ENCODE peak calls at places on chromosome 11, in eight cellular contexts. G is heart right ventricle, I is GM23248, M is mesenchymal stem cell, E is stomach, K is GM23338, T is sigmoid colon, P is endothelial cell of umbilical vein. A is an unnamed sample.

GRCh38 chr11:43694477-43694876 is 13.9 kb downstream of the HSD17B12 start:
- DNase-seq in T (no peak), P (no peak), M (no peak), G (no peak), I (no peak), E (no peak), K (no peak), A (no peak)

GRCh38 chr11:111851636-111852035 is 19.7 kb downstream of the ALG9 start:
- DNase-seq in P (peak; percentile 18), E (no peak), T (no peak), G (no peak), K (peak; percentile 32), I (peak; percentile 54), M (peak; percentile 35), A (peak; percentile 48)

GRCh38 chr11:19903620-19904069 is 191.0 kb downstream of the NAV2 start:
- DNase-seq in M (peak; percentile 79), P (peak; percentile 74), G (peak; percentile 72), I (peak; percentile 84), E (peak; percentile 82), K (peak; percentile 93), T (peak; percentile 87), A (peak; percentile 78)

GRCh38 chr11:12845739-12846358 is 163.3 kb upstream of the RASSF10 start:
- DNase-seq in P (peak; percentile 17), E (peak; percentile 55), M (peak; percentile 87), G (no peak), I (peak; percentile 69), K (peak; percentile 59), T (peak; percentile 79), A (peak; percentile 34)

GRCh38 chr11:126477526-126478275 is 122.2 kb downstream of the ST3GAL4 start:
- DNase-seq in P (no peak), G (no peak), E (no peak), T (no peak), K (no peak), M (no peak), I (no peak), A (no peak)

GRCh38 chr11:80686889-80687288 is 1246.1 kb upstream of the TENM4 start:
- DNase-seq in G (no peak), T (no peak), I (no peak), M (no peak), E (no peak), P (no peak), K (no peak), A (no peak)

GRCh38 chr11:75673977-75674582 is 5.2 kb upstream of the MAP6 start:
- DNase-seq in G (no peak), P (peak; percentile 42), I (peak; percentile 53), T (no peak), E (no peak), K (peak; percentile 16), M (peak; percentile 35), A (peak; percentile 40)

GRCh38 chr11:114709960-114710359 is 31.6 kb downstream of the NXPE2 start:
- DNase-seq in I (no peak), G (no peak), K (no peak), P (no peak), E (no peak), M (no peak), T (no peak), A (no peak)

GRCh38 chr11:78022397-78023396 is at the start of gene KCTD14:
- DNase-seq in K (peak; percentile 79), I (peak; percentile 34), G (peak; percentile 8), T (peak; percentile 66), P (no peak), E (peak; percentile 75), M (no peak), A (no peak)

GRCh38 chr11:133920109-133920990 is 36.4 kb downstream of the IGSF9B start:
- DNase-seq in K (no peak), T (no peak), G (no peak), E (no peak), M (no peak), P (no peak), I (no peak), A (no peak)

GRCh38 chr11:91160661-91161060 is 937.8 kb upstream of the CHORDC1 start:
- DNase-seq in G (no peak), I (no peak), E (no peak), P (no peak), K (no peak), T (no peak), M (no peak), A (no peak)

GRCh38 chr11:117914398-117914761 is 14.8 kb downstream of the TMPRSS13 start:
- DNase-seq in M (no peak), T (peak; percentile 55), E (no peak), K (no peak), P (no peak), I (no peak), G (no peak), A (no peak)

GRCh38 chr11:119783466-119784400 is 54.7 kb upstream of the NECTIN1 start:
- DNase-seq in I (peak; percentile 64), M (no peak), T (no peak), E (no peak), G (no peak), K (no peak), P (no peak), A (no peak)

GRCh38 chr11:29485641-29486040 is 531.2 kb downstream of the KCNA4 start:
- DNase-seq in K (no peak), G (no peak), P (no peak), M (no peak), I (peak; percentile 43), E (no peak), T (no peak), A (no peak)

GRCh38 chr11:131694526-131695424 is 324.4 kb downstream of the NTM start:
- DNase-seq in T (peak; percentile 90), M (peak; percentile 75), K (peak; percentile 91), G (peak; percentile 83), P (peak; percentile 75), E (peak; percentile 79), I (peak; percentile 86), A (peak; percentile 81)
- H3K27me3 ChIP-seq in T (peaks cover 14% of the 10 kb centered on the region), M (no peaks in the 10 kb centered on the region), K (peaks cover 36% of the 10 kb centered on the region), G (peaks cover 52% of the 10 kb centered on the region), P (peaks cover 2% of the 10 kb centered on the region), E (no peaks in the 10 kb centered on the region), I (no peaks in the 10 kb centered on the region), A (peaks cover 27% of the 10 kb centered on the region)

GRCh38 chr11:86041975-86042378 is 26.9 kb downstream of the PICALM start:
- DNase-seq in E (peak; percentile 64), T (peak; percentile 83), K (peak; percentile 95), G (peak; percentile 89), P (peak; percentile 95), M (peak; percentile 89), I (peak; percentile 89), A (peak; percentile 92)

GRCh38 chr11:86037743-86038142 is 31.1 kb downstream of the PICALM start:
- DNase-seq in P (no peak), E (no peak), M (no peak), K (no peak), G (no peak), T (no peak), I (no peak), A (no peak)

GRCh38 chr11:86039094-86039493 is 29.8 kb downstream of the PICALM start:
- DNase-seq in I (no peak), M (no peak), E (no peak), T (no peak), P (no peak), K (no peak), G (no peak), A (no peak)

GRCh38 chr11:86043765-86044534 is 24.9 kb downstream of the PICALM start:
- DNase-seq in M (no peak), K (no peak), T (no peak), P (no peak), E (no peak), G (no peak), I (no peak), A (no peak)

GRCh38 chr11:86040919-86041318 is 28.0 kb downstream of the PICALM start:
- DNase-seq in P (peak; percentile 16), K (no peak), G (no peak), T (no peak), E (no peak), M (no peak), I (peak; percentile 17), A (no peak)
- H3K4me1 ChIP-seq in P (peaks cover 20% of the 10 kb centered on the region), K (peaks cover 12% of the 10 kb centered on the region), G (peaks cover 78% of the 10 kb centered on the region), T (no peaks in the 10 kb centered on the region), E (peaks cover 80% of the 10 kb centered on the region), M (peaks cover 5% of the 10 kb centered on the region), I (peaks cover 54% of the 10 kb centered on the region), A (peaks cover 3% of the 10 kb centered on the region)

GRCh38 chr11:130456276-130456675 is 7.8 kb downstream of the ADAMTS15 start:
- DNase-seq in P (no peak), M (no peak), T (no peak), I (no peak), E (no peak), G (no peak), K (no peak), A (no peak)
- H3K27me3 ChIP-seq in P (peaks cover 4% of the 10 kb centered on the region), M (no peaks in the 10 kb centered on the region), T (no peaks in the 10 kb centered on the region), I (no peaks in the 10 kb centered on the region), E (no peaks in the 10 kb centered on the region), G (no peaks in the 10 kb centered on the region), K (peaks cover 16% of the 10 kb centered on the region), A (no peaks in the 10 kb centered on the region)

DNA sequence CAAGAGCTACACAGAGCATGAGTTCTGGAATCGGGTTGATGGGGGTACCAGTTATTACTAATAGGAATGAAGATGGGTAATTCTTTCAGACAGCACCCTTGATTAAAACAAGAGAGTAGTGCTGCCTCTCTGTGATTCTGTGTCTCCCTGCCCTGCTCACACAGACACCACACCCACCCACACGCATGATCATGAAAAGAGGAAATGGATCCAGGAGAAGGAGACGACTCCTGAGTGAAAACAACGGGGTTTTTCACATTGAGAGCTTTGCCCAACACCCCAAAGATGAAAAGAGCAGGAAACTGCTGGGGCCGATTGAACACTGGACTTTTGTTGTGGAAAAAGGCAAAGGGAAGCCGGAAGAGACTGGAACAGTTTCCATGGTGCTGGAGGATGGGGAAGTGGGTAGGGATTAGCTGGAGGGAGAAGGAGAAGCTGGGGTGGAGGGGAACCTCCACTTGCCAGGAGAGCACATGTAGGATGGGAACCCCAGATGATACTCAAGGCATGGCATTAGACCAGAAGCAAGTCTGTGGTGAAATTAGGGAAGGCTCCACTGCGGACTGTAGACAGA is 5.2 kb upstream of the SLC43A3 start:
- DNase-seq in P (no peak), M (no peak), G (no peak), K (no peak), E (no peak), I (no peak), T (no peak), A (no peak)
- H3K4me1 ChIP-seq in P (peaks cover 3% of the 10 kb centered on the region), M (peaks cover 9% of the 10 kb centered on the region), G (peaks cover 61% of the 10 kb centered on the region), K (peaks cover 7% of the 10 kb centered on the region), E (peaks cover 50% of the 10 kb centered on the region), I (peaks cover 45% of the 10 kb centered on the region), T (no peaks in the 10 kb centered on the region), A (peaks cover 45% of the 10 kb centered on the region)

DNA sequence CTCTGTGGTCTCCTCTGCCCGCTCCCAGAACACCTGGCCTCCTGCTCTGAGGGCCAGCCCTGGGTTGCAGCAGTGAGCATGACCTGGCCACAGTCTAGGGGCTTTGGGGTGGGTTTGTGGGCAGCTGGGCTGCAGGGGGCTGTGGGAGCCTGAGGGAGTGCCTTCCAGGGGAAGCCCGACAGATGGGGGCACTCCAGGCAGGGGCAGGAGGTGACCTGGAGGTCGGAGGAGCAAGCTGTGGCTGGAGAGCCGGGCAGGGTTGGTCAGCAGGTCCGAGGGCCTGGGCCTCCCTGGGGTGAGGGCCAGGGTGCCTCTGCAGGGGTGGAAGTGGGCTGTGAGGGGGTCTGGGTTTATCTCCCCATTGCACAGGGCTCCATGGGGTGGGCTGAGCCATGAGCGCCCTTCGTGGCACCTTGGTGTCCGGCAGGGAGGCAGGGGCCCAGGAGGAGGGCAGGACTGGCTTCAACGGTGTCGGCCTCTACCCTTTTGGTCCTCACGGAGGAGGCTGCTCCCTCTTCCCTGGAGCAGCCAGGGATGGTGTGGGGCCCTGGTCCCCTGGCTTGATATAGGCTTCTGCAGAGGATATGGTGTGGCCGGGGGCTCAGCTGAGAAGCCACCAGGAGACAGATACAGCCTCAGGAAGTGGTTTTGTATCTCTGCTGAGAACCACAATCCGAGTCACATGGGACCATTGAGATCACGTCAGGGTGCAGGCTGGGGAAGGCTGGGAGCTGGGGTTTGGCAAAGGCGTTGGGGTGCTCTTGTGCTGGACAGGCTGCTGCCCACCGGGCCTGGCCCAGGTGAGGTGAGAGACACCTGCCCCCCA is 22.3 kb downstream of the KCNQ1 start:
- DNase-seq in K (no peak), P (no peak), T (peak; percentile 59), M (no peak), G (no peak), E (peak; percentile 33), I (no peak), A (no peak)
- H3K27me3 ChIP-seq in K (peaks cover 18% of the 10 kb centered on the region), P (no peaks in the 10 kb centered on the region), T (peaks cover 8% of the 10 kb centered on the region), M (peaks cover 36% of the 10 kb centered on the region), G (no peaks in the 10 kb centered on the region), E (no peaks in the 10 kb centered on the region), I (peaks cover 4% of the 10 kb centered on the region), A (no peaks in the 10 kb centered on the region)

A was measured in PC-3.